ENCODE peak calls at places on chromosomes 16 and 17, in six cellular contexts. V is fibroblast of lung, J is cardiac muscle cell, U is fibroblast of the aortic adventitia, F is HFF-Myc, I is LNCaP clone FGC. D is an unnamed sample.

GRCh38 chr17:81578038-81578441 is 25.9 kb upstream of the FAAP100 start:
- DNase-seq in V (no peak), J (peak), U (peak), F (no peak), I (no peak), D (no peak)

GRCh38 chr16:80074329-80074728 is 466.5 kb upstream of the DYNLRB2 start:
- DNase-seq in V (no peak), J (no peak), U (no peak), F (no peak), I (no peak), D (no peak)

GRCh38 chr17:81713004-81713555 is 996 bp downstream of the SLC25A10 start:
- DNase-seq in V (no peak), J (peak), U (no peak), F (no peak), I (no peak), D (peak)

GRCh38 chr17:73356561-73357170 is 44.9 kb upstream of the CDC42EP4 start:
- DNase-seq in V (no peak), J (no peak), U (no peak), F (no peak), I (no peak), D (no peak)

GRCh38 chr16:8326234-8326633 is 264.1 kb downstream of the TMEM114 start:
- DNase-seq in V (no peak), J (no peak), U (no peak), F (no peak), I (no peak), D (no peak)

GRCh38 chr17:28999216-28999615 is 6.6 kb downstream of the SEZ6 start:
- DNase-seq in V (no peak), J (no peak), U (no peak), F (no peak), I (no peak), D (no peak)

GRCh38 chr16:87363771-87364476 is 19.7 kb downstream of the FBXO31 start:
- DNase-seq in V (peak), J (no peak), U (peak), F (no peak), I (no peak), D (no peak)

GRCh38 chr17:55117063-55117611 is 147.6 kb upstream of the HLF start:
- DNase-seq in V (peak), J (peak), U (no peak), F (no peak), I (peak), D (no peak)

GRCh38 chr17:74842599-74843351 is 16.9 kb downstream of the GRIN2C start:
- DNase-seq in V (peak), J (peak), U (peak), F (peak), I (no peak), D (peak)

GRCh38 chr17:43784628-43785101 is 4.4 kb downstream of the CFAP97D1 start:
- DNase-seq in V (peak), J (peak), U (peak), F (no peak), I (no peak), D (no peak)
- TF ChIP-seq CTCF in V (no peak), J (no peak), U (no peak), F (no peak), I (no peak), D (no peak)

GRCh38 chr16:67400901-67401300 is 7.6 kb upstream of the TPPP3 start:
- DNase-seq in V (no peak), J (no peak), U (no peak), F (no peak), I (no peak), D (no peak)

GRCh38 chr16:67398546-67399217 is 5.4 kb upstream of the TPPP3 start:
- DNase-seq in V (no peak), J (no peak), U (no peak), F (no peak), I (no peak), D (no peak)

GRCh38 chr16:67399218-67399733 is 6.0 kb upstream of the TPPP3 start:
- DNase-seq in V (no peak), J (peak), U (no peak), F (no peak), I (no peak), D (peak)

GRCh38 chr16:67397812-67398545 is 4.7 kb upstream of the TPPP3 start:
- DNase-seq in V (no peak), J (no peak), U (no peak), F (no peak), I (no peak), D (no peak)

DNA sequence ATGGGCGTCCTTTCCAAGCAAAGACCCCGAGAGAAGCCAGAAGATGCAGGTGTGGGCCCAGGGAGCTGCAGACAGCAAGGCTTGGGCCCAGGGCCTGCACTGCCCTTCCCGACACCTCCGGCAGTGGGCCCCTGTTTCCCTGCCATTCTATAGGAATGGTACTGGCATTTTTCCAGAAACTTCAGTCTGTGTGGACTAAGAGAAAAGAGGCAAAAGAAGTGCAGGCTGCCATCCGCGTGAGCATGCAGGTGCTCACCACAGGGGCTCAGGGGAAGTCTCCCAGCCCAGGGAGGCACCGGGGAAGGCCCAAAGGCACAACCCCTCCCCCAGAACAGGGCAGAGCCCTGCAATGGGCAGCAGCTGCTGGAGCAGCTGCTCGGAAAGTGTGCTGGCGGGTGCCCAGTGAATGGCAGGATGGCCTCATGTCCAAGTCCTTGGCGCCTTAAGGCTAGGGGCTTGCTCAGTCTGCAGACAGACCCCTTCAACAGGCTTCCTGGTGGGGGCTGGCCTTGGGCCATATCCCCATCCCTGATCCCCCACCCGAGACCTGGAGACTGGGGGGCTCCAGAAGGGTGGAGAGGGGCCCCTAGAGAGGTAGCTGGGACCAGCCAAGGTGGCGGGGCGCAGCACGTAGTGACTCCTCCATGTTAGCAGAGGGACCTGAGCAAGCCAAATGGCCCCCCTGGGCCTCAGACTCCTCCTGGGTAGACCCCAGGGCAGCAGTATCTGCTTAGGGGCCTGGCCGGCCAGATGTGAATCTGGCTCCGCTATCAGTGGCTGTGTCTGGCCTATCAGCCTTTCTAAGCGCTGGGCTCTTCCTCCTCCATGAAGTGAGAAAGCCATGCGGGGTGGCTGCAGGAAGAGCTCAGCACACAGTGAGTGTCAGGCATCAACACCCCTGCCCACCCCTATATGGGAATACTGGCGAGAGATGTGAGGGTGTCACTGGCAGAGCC is 6.7 kb upstream of the TPPP3 start:
- DNase-seq in V (no peak), J (no peak), U (no peak), F (no peak), I (no peak), D (no peak)
- TF ChIP-seq CTCF in V (no peak), J (no peak), U (no peak), F (no peak), I (no peak), D (peak)

DNA sequence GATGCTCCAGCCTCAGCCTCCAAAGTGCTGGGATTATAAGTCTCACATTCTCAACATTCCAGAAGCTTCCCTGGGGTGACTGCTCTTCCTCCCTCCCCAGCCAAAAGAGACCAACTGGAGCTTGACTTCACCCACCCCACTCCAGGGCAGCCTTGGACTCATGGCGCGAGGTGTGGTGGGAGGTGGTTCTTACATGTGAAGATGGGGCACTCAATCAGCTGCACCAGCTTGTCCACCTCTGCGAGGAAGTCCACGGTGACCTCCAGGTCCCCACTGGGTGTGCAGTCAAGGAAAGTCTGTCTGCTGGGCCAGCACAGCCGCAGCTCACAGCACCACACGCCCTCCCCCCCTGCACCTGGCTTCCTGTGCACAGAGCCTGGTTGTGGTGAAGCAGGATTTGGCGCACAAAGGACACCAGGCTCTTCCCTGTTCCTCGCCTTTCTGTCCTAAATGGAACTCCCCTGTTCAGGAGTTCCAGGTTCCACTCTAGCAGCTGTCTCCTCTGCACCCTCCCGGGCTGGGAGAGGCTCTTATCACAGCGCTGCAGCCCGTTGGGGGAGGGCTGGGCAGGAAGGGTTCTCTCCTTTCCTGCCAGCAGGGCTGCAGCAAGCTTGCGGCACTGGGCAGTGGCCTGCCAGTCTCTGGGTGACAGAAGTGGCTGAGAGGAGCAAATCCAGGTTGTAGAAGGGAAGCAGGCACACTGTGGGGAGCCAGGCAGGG is 9.7 kb upstream of the MTSS2 start:
- DNase-seq in V (no peak), J (no peak), U (no peak), F (no peak), I (no peak), D (no peak)
- TF ChIP-seq CTCF in V (no peak), J (peak), U (no peak), F (no peak), I (no peak), D (no peak)

DNA sequence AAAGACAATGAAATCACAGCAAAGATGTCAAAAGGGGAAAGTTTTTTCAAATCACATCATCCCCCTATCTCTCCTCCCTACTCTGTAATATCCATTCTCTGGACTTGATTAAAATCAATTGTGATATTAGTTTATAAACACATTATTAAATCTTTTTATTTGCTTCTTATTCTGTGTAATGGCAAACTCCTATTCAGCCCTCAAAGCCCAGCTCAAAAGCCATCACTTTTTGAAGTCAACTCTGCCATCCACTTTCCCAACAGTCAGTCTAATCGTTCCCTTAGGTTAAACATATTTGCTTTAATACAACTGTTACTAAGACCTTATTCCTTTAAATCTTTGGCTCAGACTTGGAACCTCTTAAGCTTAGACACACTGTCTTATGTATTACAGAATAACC is 244.5 kb upstream of the CDH11 start:
- DNase-seq in V (no peak), J (no peak), U (no peak), F (no peak), I (no peak), D (no peak)
- TF ChIP-seq CTCF in V (no peak), J (no peak), U (no peak), F (no peak), I (no peak), D (no peak)